ENCODE peak calls at places on chromosomes 16 and 17, in four cellular contexts. G, R, F and K are unnamed samples.

GRCh38 chr16:89581045-89581695 is 5.6 kb downstream of the CPNE7 start:
- DNase-seq in F (no peak), R (peak; percentile 50), G (no peak), K (no peak)

GRCh38 chr17:73210002-73210678 is 17.3 kb downstream of the COG1 start:
- DNase-seq in F (peak; percentile 81), G (no peak), R (no peak), K (peak; percentile 80)

GRCh38 chr17:59853168-59853918 is 39.4 kb downstream of the TUBD1 start:
- DNase-seq in F (peak; percentile 53), G (peak; percentile 56), R (peak; percentile 99), K (peak; percentile 44)

GRCh38 chr16:14186007-14186953 is 115.2 kb downstream of the MRTFB start:
- DNase-seq in G (peak; percentile 46), R (no peak), F (no peak), K (peak; percentile 59)

GRCh38 chr17:12680407-12680897 is 14.8 kb downstream of the MYOCD start:
- DNase-seq in F (no peak), R (no peak), G (no peak), K (no peak)

GRCh38 chr17:79970576-79971068 is 65.0 kb downstream of the TBC1D16 start:
- DNase-seq in G (peak; percentile 66), R (peak; percentile 77), F (peak; percentile 48), K (peak; percentile 33)

GRCh38 chr17:77383613-77384608 is 243.1 kb downstream of the SEC14L1 start:
- DNase-seq in G (no peak), F (no peak), R (no peak), K (no peak)

GRCh38 chr17:42690596-42690995 is 8.3 kb downstream of the CNTNAP1 start:
- DNase-seq in R (no peak), G (no peak), F (no peak), K (no peak)

GRCh38 chr17:19900809-19901208 is 33.1 kb upstream of the ULK2 start:
- DNase-seq in G (no peak), F (no peak), R (no peak), K (no peak)

GRCh38 chr16:71698491-71698890 is 26.0 kb downstream of the PHLPP2 start:
- DNase-seq in F (no peak), R (no peak), G (no peak), K (no peak)

GRCh38 chr17:36901506-36901905 is 35.8 kb upstream of the LHX1 start:
- DNase-seq in G (peak; percentile 39), F (no peak), R (peak; percentile 16), K (no peak)

GRCh38 chr17:78197147-78197830 is 10.1 kb downstream of the AFMID start:
- DNase-seq in F (no peak), G (no peak), R (no peak), K (no peak)

GRCh38 chr17:77872199-77872598 is 86.3 kb upstream of the TNRC6C start:
- DNase-seq in R (no peak), G (no peak), F (no peak), K (no peak)

GRCh38 chr16:16045879-16046278 is 96.5 kb downstream of the ABCC1 start:
- DNase-seq in R (no peak), F (no peak), G (peak; percentile 64), K (peak; percentile 29)

GRCh38 chr16:48612621-48613020 is 2.6 kb upstream of the N4BP1 start:
- DNase-seq in R (no peak), G (no peak), F (no peak), K (no peak)

GRCh38 chr17:10499950-10500349 is 18.4 kb downstream of the MYH1 start:
- DNase-seq in G (no peak), F (no peak), R (no peak), K (no peak)

GRCh38 chr16:20928774-20929411 is 28.3 kb downstream of the LYRM1 start:
- DNase-seq in F (no peak), R (no peak), G (no peak), K (no peak)

GRCh38 chr16:12392585-12393089 is 411.1 kb downstream of the CPPED1 start:
- DNase-seq in G (no peak), R (no peak), F (no peak), K (no peak)

GRCh38 chr16:79365687-79366086 is 234.8 kb downstream of the MAF start:
- DNase-seq in F (no peak), R (no peak), G (no peak), K (no peak)

GRCh38 chr16:74578433-74578832 is 28.5 kb downstream of the GLG1 start:
- DNase-seq in F (no peak), R (no peak), G (no peak), K (no peak)

GRCh38 chr17:15247891-15248529 is 17.1 kb downstream of the PMP22 start:
- DNase-seq in G (peak; percentile 24), F (no peak), R (no peak), K (no peak)

GRCh38 chr16:30958164-30959083 is 870 bp downstream of the SETD1A start:
- DNase-seq in F (peak; percentile 89), G (peak; percentile 70), R (peak; percentile 71), K (peak; percentile 93)

GRCh38 chr17:78852709-78853111 is 12.1 kb upstream of the USP36 start:
- DNase-seq in F (peak; percentile 70), R (peak; percentile 48), G (peak; percentile 52), K (no peak)

GRCh38 chr17:32103476-32104113 is 38.7 kb upstream of the RHOT1 start:
- DNase-seq in F (no peak), G (no peak), R (no peak), K (no peak)

GRCh38 chr17:29041091-29041490 is 1.9 kb upstream of the PIPOX start:
- DNase-seq in G (no peak), F (no peak), R (no peak), K (no peak)

GRCh38 chr17:29042026-29042678 is 789 bp upstream of the PIPOX start:
- DNase-seq in R (no peak), F (no peak), G (no peak), K (no peak)

GRCh38 chr17:29043539-29044165 is 711 bp downstream of the PIPOX start:
- DNase-seq in R (no peak), G (no peak), F (no peak), K (no peak)

GRCh38 chr17:29045026-29045425 is 2.1 kb downstream of the PIPOX start:
- DNase-seq in F (no peak), G (no peak), R (no peak), K (no peak)

GRCh38 chr17:29042679-29043538 is at the start of gene PIPOX:
- DNase-seq in F (peak; percentile 38), G (peak; percentile 80), R (peak; percentile 90), K (peak; percentile 76)
- TF ChIP-seq FOXJ3 in F (no peak), G (no peak), R (no peak), K (no peak)

GRCh38 chr17:7841309-7841621 is 7.2 kb downstream of the KDM6B start:
- DNase-seq in R (no peak), G (no peak), F (no peak), K (no peak)
- TF ChIP-seq FOXJ3 in R (no peak), G (no peak), F (no peak), K (no peak)

GRCh38 chr16:10511829-10512228 is 68.6 kb downstream of the EMP2 start:
- DNase-seq in F (no peak), G (no peak), R (no peak), K (no peak)

GRCh38 chr16:10510279-10510678 is 70.1 kb downstream of the EMP2 start:
- DNase-seq in G (no peak), R (no peak), F (no peak), K (no peak)

GRCh38 chr16:10504404-10504885 is 76.0 kb downstream of the EMP2 start:
- DNase-seq in F (no peak), R (no peak), G (no peak), K (no peak)

GRCh38 chr16:10514369-10515055 is 65.9 kb downstream of the EMP2 start:
- DNase-seq in R (peak; percentile 73), F (peak; percentile 56), G (peak; percentile 38), K (peak; percentile 62)

GRCh38 chr16:10509534-10510025 is 70.8 kb downstream of the EMP2 start:
- DNase-seq in F (peak; percentile 84), G (peak; percentile 56), R (peak; percentile 91), K (peak; percentile 77)
- TF ChIP-seq FOXJ3 in F (no peak), G (no peak), R (no peak), K (no peak)

GRCh38 chr17:4583796-4584124 is 569 bp upstream of the SMTNL2 start:
- DNase-seq in F (peak; percentile 28), R (no peak), G (peak; percentile 60), K (peak; percentile 79)
- TF ChIP-seq FOXJ3 in F (no peak), R (no peak), G (no peak), K (no peak)

DNA sequence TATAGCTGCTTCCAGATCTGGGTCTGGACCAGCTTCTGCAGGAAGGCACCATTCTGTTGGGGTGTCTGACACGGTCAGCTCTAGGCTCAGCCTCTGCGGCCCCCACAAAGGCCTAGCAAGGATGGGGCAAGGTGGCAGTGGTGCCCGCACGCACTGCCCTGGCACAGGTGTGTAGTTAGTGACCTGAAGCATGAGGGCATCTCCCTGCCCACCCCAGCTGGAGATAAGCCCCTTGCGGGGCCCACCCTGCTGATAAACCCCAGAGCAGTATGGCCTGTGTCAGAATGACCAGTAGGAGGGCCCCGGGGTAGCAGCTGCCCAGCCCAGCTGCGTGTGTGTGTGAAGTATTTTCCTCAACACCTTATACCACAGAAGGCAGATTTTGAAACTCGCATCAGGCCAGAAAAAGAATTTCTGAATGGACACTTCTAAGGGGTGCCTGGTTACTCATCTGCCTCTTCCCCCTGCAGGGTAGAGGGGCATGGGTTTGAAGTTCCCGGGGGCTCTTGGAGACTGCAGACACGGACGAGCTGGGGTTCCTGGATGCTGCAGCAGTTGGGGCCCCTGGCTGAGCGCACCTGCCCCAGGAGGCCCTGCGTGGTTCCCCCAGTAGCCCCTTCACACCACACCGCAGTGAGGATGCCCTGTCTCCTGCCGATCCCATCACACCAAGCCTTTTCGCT is 4.6 kb downstream of the ARHGDIA start:
- DNase-seq in G (no peak), R (no peak), F (no peak), K (peak; percentile 47)
- TF ChIP-seq FOXJ3 in G (no peak), R (no peak), F (no peak), K (no peak)

GRCh38 chr16:83840060-83840617 is 32.4 kb downstream of the HSBP1 start:
- DNase-seq in G (no peak), F (no peak), R (no peak), K (no peak)

GRCh38 chr16:83842291-83842690 is 34.5 kb downstream of the HSBP1 start:
- DNase-seq in G (no peak), R (no peak), F (no peak), K (no peak)

GRCh38 chr16:83837566-83837965 is 29.8 kb downstream of the HSBP1 start:
- DNase-seq in G (no peak), F (no peak), R (no peak), K (no peak)

GRCh38 chr16:83838151-83838550 is 30.4 kb downstream of the HSBP1 start:
- DNase-seq in G (no peak), R (no peak), F (no peak), K (no peak)

DNA sequence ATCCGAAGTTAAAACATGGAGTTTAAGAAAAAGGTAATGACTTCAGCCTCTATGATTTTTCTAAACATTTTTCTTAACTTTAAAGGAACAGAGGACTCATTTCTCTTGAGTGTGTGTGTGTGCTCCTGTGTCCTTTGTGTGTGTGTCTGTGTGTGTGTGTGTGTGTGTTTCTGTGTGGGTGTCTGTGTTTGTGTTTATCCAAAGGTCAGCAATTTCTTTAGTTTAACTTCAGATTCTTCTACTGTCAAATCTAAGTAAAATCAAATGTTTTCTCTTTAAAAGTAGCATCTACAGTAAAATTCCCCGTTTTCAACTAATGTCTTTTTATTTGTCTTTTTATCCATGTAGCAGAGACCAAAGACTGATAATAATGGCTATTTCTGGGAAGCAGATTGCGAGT is 31.8 kb downstream of the HSBP1 start:
- DNase-seq in F (no peak), R (no peak), G (no peak), K (no peak)
- TF ChIP-seq FOXJ3 in F (no peak), R (no peak), G (no peak), K (no peak)